ENCODE peak calls at places on chromosomes 16 and 17, in five cellular contexts. D is HepG2, M is colonic mucosa, U is HCT116, R is kidney. X is an unnamed sample. For H3K9me3, the result is how much of the 10 kb centered on the place peaks cover.

GRCh38 chr17:77391668-77392375 is 251.1 kb downstream of the SEC14L1 start:
- DNase-seq in D (no peak), M (peak), U (no peak), R (no peak), X (peak)

GRCh38 chr17:7258731-7259554 is 3.3 kb downstream of the CLDN7 start:
- DNase-seq in D (peak), M (peak), U (peak), R (no peak), X (no peak)

GRCh38 chr17:80358861-80359260 is 56.1 kb upstream of the ENDOV start:
- DNase-seq in D (no peak), M (no peak), U (no peak), R (no peak), X (no peak)

GRCh38 chr17:14693382-14693781 is 392.5 kb downstream of the HS3ST3B1 start:
- DNase-seq in D (no peak), M (no peak), U (no peak), R (no peak), X (no peak)

GRCh38 chr17:32912218-32912897 is 15.6 kb upstream of the TMEM98 start:
- DNase-seq in D (peak), M (peak), U (no peak), R (peak), X (peak)

GRCh38 chr17:3583456-3583855 is 25.8 kb downstream of the TRPV1 start:
- DNase-seq in D (no peak), M (no peak), U (no peak), R (peak), X (peak)

GRCh38 chr17:48970865-48971687 is 2.7 kb upstream of the GIP start:
- DNase-seq in D (peak), M (no peak), U (no peak), R (no peak), X (peak)

GRCh38 chr17:6782244-6782643 is 6.2 kb downstream of the FBXO39 start:
- DNase-seq in D (no peak), M (no peak), U (no peak), R (no peak), X (no peak)

GRCh38 chr17:37283414-37283961 is 92.3 kb upstream of the C17orf78 start:
- DNase-seq in D (no peak), M (no peak), U (no peak), R (no peak), X (no peak)

GRCh38 chr16:57801098-57801855 is 1.0 kb downstream of the KIFC3 start:
- DNase-seq in D (no peak), M (no peak), U (no peak), R (peak), X (peak)

GRCh38 chr17:19928299-19928698 is 49.3 kb downstream of the AKAP10 start:
- DNase-seq in D (no peak), M (no peak), U (no peak), R (no peak), X (no peak)

GRCh38 chr17:48726916-48727286 is 1.6 kb downstream of the HOXB13 start:
- DNase-seq in D (no peak), M (peak), U (no peak), R (no peak), X (peak)

GRCh38 chr17:2500446-2500845 is 11.2 kb downstream of the METTL16 start:
- DNase-seq in D (no peak), M (no peak), U (no peak), R (no peak), X (peak)

GRCh38 chr16:85969159-85969558 is 70.2 kb downstream of the IRF8 start:
- DNase-seq in D (no peak), M (no peak), U (no peak), R (no peak), X (no peak)

GRCh38 chr16:55179858-55180585 is 144.0 kb upstream of the IRX6 start:
- DNase-seq in D (no peak), M (no peak), U (no peak), R (no peak), X (no peak)

GRCh38 chr17:29071303-29071702 is 28.4 kb downstream of the PIPOX start:
- DNase-seq in D (no peak), M (no peak), U (no peak), R (no peak), X (no peak)

GRCh38 chr16:54939537-54940278 is 9.0 kb downstream of the IRX5 start:
- DNase-seq in D (no peak), M (no peak), U (no peak), R (peak), X (peak)

GRCh38 chr16:20874088-20874581 is 26.0 kb downstream of the DCUN1D3 start:
- DNase-seq in D (no peak), M (no peak), U (no peak), R (no peak), X (no peak)

GRCh38 chr17:2195729-2196128 is 107.9 kb downstream of the SMG6 start:
- DNase-seq in D (no peak), M (no peak), U (no peak), R (no peak), X (no peak)

GRCh38 chr17:73118876-73119485 is 26.5 kb upstream of the SLC39A11 start:
- DNase-seq in D (no peak), M (no peak), U (no peak), R (no peak), X (no peak)

GRCh38 chr17:40554646-40555295 is 10.5 kb downstream of the CCR7 start:
- DNase-seq in D (no peak), M (no peak), U (no peak), R (no peak), X (peak)

GRCh38 chr16:65546353-65546791 is 424.5 kb upstream of the CDH11 start:
- DNase-seq in D (no peak), M (no peak), U (no peak), R (no peak), X (no peak)

GRCh38 chr16:89048087-89048729 is 45.4 kb upstream of the ACSF3 start:
- DNase-seq in D (no peak), M (no peak), U (no peak), R (peak), X (no peak)

GRCh38 chr16:68367034-68367433 is 56.2 kb downstream of the PRMT7 start:
- DNase-seq in D (peak), M (peak), U (peak), R (no peak), X (peak)

GRCh38 chr16:50244504-50245416 is 21.6 kb upstream of the ADCY7 start:
- DNase-seq in D (no peak), M (peak), U (no peak), R (no peak), X (peak)

GRCh38 chr16:66483689-66484452 is 56.8 kb downstream of the BEAN1 start:
- DNase-seq in D (peak), M (peak), U (peak), R (peak), X (peak)

GRCh38 chr16:70579648-70580630 is 56.3 kb downstream of the SF3B3 start:
- DNase-seq in D (no peak), M (peak), U (no peak), R (peak), X (peak)

GRCh38 chr17:15744091-15744676 is 12.1 kb downstream of the TBC1D26 start:
- DNase-seq in D (no peak), M (no peak), U (no peak), R (no peak), X (no peak)

GRCh38 chr16:28182183-28182582 is 29.6 kb downstream of the XPO6 start:
- DNase-seq in D (no peak), M (no peak), U (no peak), R (no peak), X (no peak)

GRCh38 chr17:81499601-81499970 is 13.0 kb downstream of the ACTG1 start:
- DNase-seq in D (no peak), M (no peak), U (no peak), R (no peak), X (peak)

GRCh38 chr17:82684207-82684903 is 14.1 kb downstream of the RAB40B start:
- DNase-seq in D (no peak), M (peak), U (no peak), R (no peak), X (no peak)
- H3K9ac ChIP-seq in D (no peak), M (no peak), U (no peak), R (peak), X (no peak)

GRCh38 chr17:64297467-64298088 is 34.5 kb upstream of the TEX2 start:
- DNase-seq in D (no peak), M (no peak), U (no peak), R (no peak), X (no peak)

GRCh38 chr17:64295146-64295545 is 32.1 kb upstream of the TEX2 start:
- DNase-seq in D (no peak), M (no peak), U (no peak), R (no peak), X (no peak)

GRCh38 chr17:64304512-64304911 is 41.5 kb upstream of the TEX2 start:
- DNase-seq in D (no peak), M (no peak), U (no peak), R (no peak), X (no peak)

GRCh38 chr17:64296246-64296645 is 33.2 kb upstream of the TEX2 start:
- DNase-seq in D (no peak), M (no peak), U (no peak), R (no peak), X (no peak)

DNA sequence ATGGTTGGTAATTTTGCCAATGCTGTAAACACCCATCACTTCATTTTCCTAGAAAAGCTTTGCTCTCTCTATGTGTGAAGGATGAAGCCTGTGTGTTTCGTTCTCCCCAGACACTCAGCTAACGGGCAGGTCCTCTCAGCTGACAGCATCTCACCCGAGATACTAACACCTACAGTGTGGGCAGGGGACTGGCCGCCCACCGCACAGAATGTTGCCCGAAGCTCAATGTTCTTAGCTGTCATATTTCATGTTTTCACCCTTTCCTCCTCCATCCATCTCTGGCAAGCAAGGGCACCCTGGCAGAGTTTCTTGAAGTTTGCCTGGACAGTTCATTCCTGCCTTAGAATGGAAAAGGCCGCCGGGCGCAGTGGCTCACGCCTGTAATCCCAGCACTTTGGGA is 37.5 kb upstream of the TEX2 start:
- DNase-seq in D (no peak), M (no peak), U (no peak), R (no peak), X (no peak)
- TF ChIP-seq CTCF in D (no peak), M (no peak), U (no peak), R (no peak), X (no peak)

DNA sequence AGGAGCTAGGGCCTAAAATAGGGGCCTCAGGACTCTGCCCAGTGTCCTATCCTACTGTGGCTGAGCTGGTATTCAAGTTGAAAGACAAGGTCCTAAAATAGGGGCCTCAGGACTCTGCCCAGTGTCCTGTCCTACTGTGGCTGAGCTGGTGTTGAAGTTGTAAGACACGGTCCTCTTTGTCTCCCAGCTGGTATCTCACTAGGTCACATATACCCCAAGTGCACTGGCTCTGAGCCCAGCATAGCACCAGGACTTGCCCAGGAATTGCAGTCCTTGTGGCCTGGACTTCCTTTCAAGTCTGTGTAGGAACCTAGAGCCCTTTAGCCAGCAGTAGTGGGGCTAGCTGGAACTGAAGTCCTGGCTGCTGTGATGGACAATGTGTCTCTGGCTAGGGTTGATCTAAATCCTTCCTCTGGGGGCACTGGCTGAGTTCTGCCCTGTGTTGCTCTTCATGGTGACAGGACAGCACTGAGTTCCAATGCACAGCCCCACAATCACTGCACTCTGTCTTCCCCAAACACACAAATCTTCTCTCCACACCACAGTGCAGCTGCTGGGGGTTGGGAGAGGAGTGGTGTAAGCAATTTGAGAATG is 260.5 kb downstream of the HAPSTR1 start:
- DNase-seq in D (no peak), M (no peak), U (no peak), R (no peak), X (no peak)
- H3K9me3 ChIP-seq in D (under half), M (under half), U (under half), R (under half), X (half or more)

GRCh38 chr17:46739982-46740381 is 78.5 kb downstream of the WNT3 start:
- DNase-seq in D (no peak), M (no peak), U (no peak), R (no peak), X (no peak)

GRCh38 chr17:46742539-46743270 is 75.8 kb downstream of the WNT3 start:
- DNase-seq in D (no peak), M (no peak), U (peak), R (no peak), X (no peak)

GRCh38 chr17:46744441-46744840 is 74.1 kb downstream of the WNT3 start:
- DNase-seq in D (no peak), M (no peak), U (no peak), R (no peak), X (no peak)

GRCh38 chr17:46738544-46738943 is 79.9 kb downstream of the WNT3 start:
- DNase-seq in D (no peak), M (no peak), U (no peak), R (no peak), X (no peak)

GRCh38 chr17:46741122-46741725 is 77.3 kb downstream of the WNT3 start:
- DNase-seq in D (no peak), M (no peak), U (no peak), R (no peak), X (no peak)
- H3K9ac ChIP-seq in D (no peak), M (no peak), U (no peak), R (no peak), X (no peak)

DNA sequence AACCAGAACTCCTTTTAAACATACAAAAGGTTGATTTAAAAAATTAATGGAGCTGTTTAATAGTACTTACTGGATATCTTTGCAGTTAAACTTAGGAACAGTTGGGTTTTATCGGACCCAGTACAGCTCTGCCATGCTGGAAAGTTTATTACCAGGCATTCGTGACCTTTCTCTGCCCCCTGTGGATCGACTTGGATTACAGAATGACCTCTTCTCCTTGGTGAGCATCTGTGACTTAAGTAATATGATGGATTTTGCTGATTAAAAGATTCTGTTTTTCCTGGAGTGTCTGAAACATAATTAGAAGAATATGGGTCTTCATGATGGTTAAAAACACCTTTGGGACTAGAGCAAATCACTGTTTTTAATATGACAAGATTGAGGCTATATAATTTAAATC is 45.9 kb upstream of the KPNB1 start:
- DNase-seq in D (no peak), M (no peak), U (no peak), R (no peak), X (no peak)
- TF ChIP-seq CTCF in D (no peak), M (no peak), U (no peak), R (no peak), X (no peak)

GRCh38 chr16:35745821-35746248 is 2286.4 kb downstream of the TP53TG3F start:
- DNase-seq in D (no peak), M (no peak), U (no peak), R (peak), X (no peak)
- H3K9me3 ChIP-seq in D (half or more), M (under half), U (under half), R (under half), X (under half)

X was measured in endodermal cell.